ENCODE peak calls at places on chromosomes 12 and 14, in ten cellular contexts. Q is activated effector memory CD4-positive, alpha-beta T cell treated with Interleukin-2 at 50 U/mL for 16 hours; S is tibial nerve; V is IMR-90; Y is stimulated activated CD8-positive, alpha-beta memory T cell treated with anti-CD3 and anti-CD28 coated beads, Interleukin-4, amount 100 ng/mL, for 1 hour; F is heart right ventricle; H is activated naive CD4-positive, alpha-beta T cell treated with anti-CD3 and anti-CD28 coated beads, Interleukin-2, amount 10 ng/mL, durations not matched to agents 7 days and 5 days; M is central memory CD4-positive, alpha-beta T cell; C is CD4-positive, alpha-beta memory T cell; K is pancreas. R is an unnamed sample.

GRCh38 chr12:1457901-1458300 is 136.5 kb downstream of the FBXL14 start:
- DNase-seq in K (no peak), V (peak; percentile 90), Q (no peak), Y (no peak), S (no peak), M (no peak), H (no peak), C (no peak), F (peak; percentile 48), R (no peak)

GRCh38 chr12:47980172-47980571 is 16.8 kb downstream of the TMEM106C start:
- DNase-seq in H (no peak), Y (no peak), M (no peak), V (no peak), F (no peak), C (no peak), S (no peak), K (no peak), Q (no peak), R (no peak)

GRCh38 chr12:56042430-56043203 is 899 bp downstream of the RPS26 start:
- DNase-seq in M (no peak), Y (no peak), K (no peak), C (no peak), H (peak; percentile 30), Q (no peak), V (no peak), F (no peak), S (no peak), R (no peak)

GRCh38 chr14:64060648-64061096 is 207.9 kb downstream of the SYNE2 start:
- DNase-seq in F (no peak), K (no peak), C (no peak), Y (no peak), H (peak; percentile 25), Q (no peak), V (no peak), M (no peak), S (no peak), R (no peak)

GRCh38 chr14:74018029-74018703 is 922 bp downstream of the ENTPD5 start:
- DNase-seq in Q (no peak), H (no peak), K (no peak), M (peak; percentile 17), Y (no peak), C (peak; percentile 25), F (no peak), S (no peak), V (peak; percentile 64), R (peak; percentile 21)

GRCh38 chr14:92794547-92794941 is 439 bp downstream of the GOLGA5 start:
- DNase-seq in M (no peak), Y (no peak), F (no peak), C (no peak), Q (no peak), K (no peak), S (no peak), H (no peak), V (peak; percentile 18), R (no peak)

GRCh38 chr12:46109343-46110219 is 119.2 kb upstream of the SCAF11 start:
- DNase-seq in F (no peak), C (no peak), M (no peak), V (no peak), S (no peak), K (no peak), Q (no peak), Y (no peak), H (no peak), R (no peak)

GRCh38 chr12:131282292-131283080 is 328.8 kb downstream of the ADGRD1 start:
- DNase-seq in K (no peak), Y (no peak), V (no peak), H (no peak), Q (no peak), M (no peak), C (no peak), F (peak; percentile 2), S (no peak), R (no peak)

GRCh38 chr12:132495629-132496207 is 5.8 kb downstream of the FBRSL1 start:
- DNase-seq in C (no peak), F (no peak), S (no peak), V (no peak), H (no peak), Q (no peak), M (no peak), K (peak; percentile 52), Y (no peak), R (no peak)

GRCh38 chr12:67141405-67142018 is 127.6 kb upstream of the CAND1 start:
- DNase-seq in V (no peak), H (no peak), Q (no peak), S (no peak), Y (no peak), K (no peak), M (no peak), C (no peak), F (no peak), R (no peak)

GRCh38 chr12:121992059-121992879 is 29.4 kb upstream of the BCL7A start:
- DNase-seq in S (no peak), K (no peak), F (no peak), V (peak; percentile 99), Q (peak; percentile 6), C (no peak), M (peak; percentile 7), Y (no peak), H (peak; percentile 62), R (no peak)

GRCh38 chr12:56469007-56469930 is 891 bp downstream of the SPRYD4 start:
- DNase-seq in V (no peak), K (peak; percentile 56), Y (no peak), F (peak; percentile 26), M (no peak), H (no peak), Q (no peak), C (no peak), S (no peak), R (no peak)

GRCh38 chr12:25929096-25929637 is 29.3 kb upstream of the RASSF8 start:
- DNase-seq in C (no peak), M (no peak), K (no peak), H (no peak), F (no peak), Y (no peak), S (no peak), V (no peak), Q (no peak), R (no peak)

GRCh38 chr12:25194211-25194610 is 749 bp downstream of the DNAI7 start:
- DNase-seq in S (no peak), Y (no peak), Q (no peak), H (no peak), C (no peak), K (no peak), F (no peak), V (no peak), M (no peak), R (peak; percentile 9)

GRCh38 chr12:1970331-1970900 is 33.8 kb downstream of the DCP1B start:
- DNase-seq in Y (no peak), C (no peak), H (no peak), K (no peak), Q (no peak), V (no peak), F (peak; percentile 40), M (no peak), S (no peak), R (no peak)

GRCh38 chr12:39722511-39722910 is 102.9 kb upstream of the ABCD2 start:
- DNase-seq in C (no peak), S (no peak), H (no peak), Q (no peak), V (no peak), K (no peak), Y (no peak), M (no peak), F (no peak), R (no peak)

GRCh38 chr12:4112734-4113396 is 160.7 kb upstream of the CCND2 start:
- DNase-seq in V (peak; percentile 25), Y (no peak), H (no peak), C (no peak), S (no peak), M (no peak), F (no peak), K (no peak), Q (no peak), R (no peak)

GRCh38 chr12:58349161-58349560 is 407.8 kb downstream of the ATP23 start:
- DNase-seq in C (no peak), S (no peak), V (peak; percentile 26), H (no peak), Q (no peak), F (no peak), M (no peak), Y (no peak), K (no peak), R (no peak)

GRCh38 chr14:38623661-38624060 is 367.8 kb upstream of the CLEC14A start:
- DNase-seq in Q (no peak), C (no peak), H (no peak), M (no peak), S (no peak), V (no peak), Y (no peak), F (no peak), K (no peak), R (no peak)

GRCh38 chr14:22484638-22485037 is 104.4 kb downstream of the DAD1 start:
- DNase-seq in H (no peak), V (no peak), S (no peak), Y (no peak), M (no peak), F (peak; percentile 72), C (no peak), K (no peak), Q (no peak), R (no peak)

R was measured in immature natural killer cell.